ENCODE peak calls at places on chromosome 10, in ten cellular contexts. D, B, G, Q, L, S, V, K, T and W are unnamed samples.

GRCh38 chr10:98295907-98296306 is 27.9 kb upstream of the LOXL4 start:
- DNase-seq in K (peak), B (no peak), G (no peak), S (no peak), D (no peak), L (no peak), V (no peak), Q (no peak), T (no peak), W (no peak)

GRCh38 chr10:129344103-129344502 is 122.9 kb upstream of the MGMT start:
- DNase-seq in V (no peak), S (no peak), Q (no peak), T (no peak), K (no peak), G (no peak), L (no peak), B (no peak), D (no peak), W (no peak)

GRCh38 chr10:17616403-17617030 is 657 bp downstream of the HACD1 start:
- DNase-seq in K (peak), L (peak), Q (peak), V (peak), B (peak), D (no peak), T (peak), G (peak), S (no peak), W (peak)

GRCh38 chr10:95431900-95432342 is 129.2 kb downstream of the SORBS1 start:
- DNase-seq in B (no peak), G (no peak), K (no peak), Q (no peak), D (no peak), V (no peak), S (no peak), L (no peak), T (no peak), W (no peak)

GRCh38 chr10:93894516-93895378 is 969 bp downstream of the SLC35G1 start:
- DNase-seq in G (no peak), S (no peak), B (no peak), L (no peak), K (peak), Q (no peak), D (no peak), V (no peak), T (no peak), W (no peak)

GRCh38 chr10:11154333-11154732 is 136.7 kb downstream of the CELF2 start:
- DNase-seq in L (no peak), T (no peak), S (no peak), Q (no peak), K (no peak), V (no peak), D (no peak), G (no peak), B (no peak), W (no peak)

GRCh38 chr10:110355181-110355831 is 50.6 kb upstream of the SMNDC1 start:
- DNase-seq in D (no peak), L (no peak), T (no peak), B (no peak), Q (peak), G (no peak), K (no peak), S (no peak), V (no peak), W (no peak)

GRCh38 chr10:52172581-52172980 is 141.5 kb upstream of the DKK1 start:
- DNase-seq in B (no peak), G (no peak), T (peak), D (no peak), Q (no peak), V (no peak), L (no peak), S (no peak), K (peak), W (peak)

GRCh38 chr10:6665847-6666246 is 85.8 kb upstream of the PRKCQ start:
- DNase-seq in T (no peak), L (no peak), K (no peak), S (peak), G (no peak), Q (peak), V (no peak), D (no peak), B (no peak), W (no peak)

GRCh38 chr10:127398140-127398966 is 150.8 kb upstream of the NPS start:
- DNase-seq in Q (no peak), G (no peak), K (peak), S (no peak), T (peak), L (no peak), D (no peak), V (no peak), B (no peak), W (peak)

GRCh38 chr10:7121154-7121797 is 289.6 kb downstream of the SFMBT2 start:
- DNase-seq in B (peak), G (peak), D (no peak), K (no peak), S (peak), V (peak), Q (peak), T (no peak), L (peak), W (peak)

GRCh38 chr10:90644165-90644564 is 213.7 kb downstream of the HTR7 start:
- DNase-seq in T (peak), V (no peak), Q (no peak), G (no peak), B (no peak), D (no peak), S (no peak), L (no peak), K (peak), W (peak)

GRCh38 chr10:96288151-96288621 is 16.0 kb upstream of the DNTT start:
- DNase-seq in Q (no peak), B (no peak), S (no peak), K (no peak), L (no peak), T (no peak), D (no peak), V (no peak), G (no peak), W (no peak)

GRCh38 chr10:26485150-26485941 is 47.2 kb downstream of the APBB1IP start:
- DNase-seq in T (peak), G (no peak), Q (no peak), K (peak), V (no peak), D (no peak), S (no peak), L (no peak), B (no peak), W (peak)

GRCh38 chr10:81600185-81600584 is 274.8 kb upstream of the NRG3 start:
- DNase-seq in D (no peak), L (no peak), S (no peak), B (no peak), T (peak), Q (no peak), K (peak), G (no peak), V (no peak), W (peak)

GRCh38 chr10:58512470-58513188 is at the start of gene BICC1:
- DNase-seq in D (no peak), B (peak), K (no peak), L (peak), G (peak), S (no peak), Q (peak), V (peak), T (peak), W (peak)

GRCh38 chr10:14661818-14662217 is 112.9 kb downstream of the FAM107B start:
- DNase-seq in S (no peak), Q (no peak), D (no peak), K (no peak), T (no peak), L (no peak), V (no peak), G (no peak), B (no peak), W (no peak)

GRCh38 chr10:97074256-97075145 is 111.3 kb downstream of the SLIT1 start:
- DNase-seq in D (no peak), S (no peak), Q (no peak), G (no peak), T (no peak), K (no peak), V (no peak), L (no peak), B (no peak), W (no peak)

GRCh38 chr10:11073410-11073809 is 55.7 kb downstream of the CELF2 start:
- DNase-seq in G (no peak), L (no peak), Q (no peak), K (no peak), V (no peak), B (no peak), T (no peak), S (no peak), D (no peak), W (no peak)

GRCh38 chr10:48237225-48237855 is 37.2 kb downstream of the FRMPD2 start:
- DNase-seq in L (no peak), D (no peak), S (no peak), T (no peak), V (no peak), Q (no peak), G (no peak), K (no peak), B (no peak), W (no peak)

GRCh38 chr10:116271593-116272496 is 1.2 kb downstream of the GFRA1 start:
- DNase-seq in V (no peak), T (no peak), K (no peak), Q (peak), L (peak), G (no peak), S (no peak), B (peak), D (no peak), W (no peak)

GRCh38 chr10:10584164-10584563 is 433.5 kb upstream of the CELF2 start:
- DNase-seq in D (no peak), G (no peak), V (no peak), T (no peak), S (no peak), L (no peak), B (no peak), K (no peak), Q (no peak), W (no peak)

GRCh38 chr10:52146766-52147165 is 167.3 kb upstream of the DKK1 start:
- DNase-seq in B (no peak), T (no peak), V (no peak), S (no peak), G (no peak), Q (no peak), K (peak), L (no peak), D (peak), W (no peak)

GRCh38 chr10:49273626-49274025 is 25.3 kb upstream of the C10orf71 start:
- DNase-seq in G (no peak), B (no peak), Q (no peak), L (no peak), T (no peak), S (no peak), V (no peak), K (no peak), D (no peak), W (no peak)

GRCh38 chr10:77946084-77946483 is 19.5 kb upstream of the DLG5 start:
- DNase-seq in T (no peak), S (no peak), L (no peak), V (no peak), B (no peak), D (no peak), Q (no peak), G (no peak), K (no peak), W (peak)

GRCh38 chr10:51103818-51104217 is 29.5 kb downstream of the PRKG1 start:
- DNase-seq in G (no peak), S (no peak), L (no peak), D (no peak), Q (no peak), V (no peak), K (peak), B (no peak), T (no peak), W (peak)

GRCh38 chr10:63520463-63521388 is 475 bp upstream of the REEP3 start:
- DNase-seq in L (peak), T (peak), G (no peak), S (peak), K (peak), V (peak), Q (peak), B (peak), D (peak), W (peak)

GRCh38 chr10:80196270-80196949 is 8.9 kb downstream of the ANXA11 start:
- DNase-seq in Q (peak), S (peak), K (peak), T (peak), D (no peak), V (peak), B (no peak), L (peak), G (no peak), W (peak)

GRCh38 chr10:94902570-94902969 is 35.9 kb upstream of the CYP2C9 start:
- DNase-seq in L (no peak), D (no peak), Q (no peak), K (no peak), V (peak), B (no peak), S (no peak), G (no peak), T (no peak), W (no peak)

GRCh38 chr10:28991326-28991725 is 297.5 kb upstream of the LYZL1 start:
- DNase-seq in S (no peak), V (peak), B (no peak), G (no peak), L (no peak), D (no peak), Q (no peak), K (peak), T (peak), W (peak)

GRCh38 chr10:32000937-32001336 is 55.3 kb downstream of the KIF5B start:
- DNase-seq in Q (no peak), T (peak), L (no peak), G (no peak), S (no peak), B (no peak), D (no peak), V (no peak), K (peak), W (peak)

GRCh38 chr10:89342219-89342966 is 14.6 kb downstream of the IFIT3 start:
- DNase-seq in D (no peak), Q (no peak), S (no peak), K (peak), L (no peak), V (no peak), G (peak), B (no peak), T (peak), W (peak)

GRCh38 chr10:43076876-43077420 is at the start of gene RET:
- DNase-seq in Q (no peak), K (peak), G (no peak), S (no peak), D (no peak), V (peak), B (no peak), L (peak), T (no peak), W (no peak)

GRCh38 chr10:8149991-8150390 is 95.5 kb downstream of the GATA3 start:
- DNase-seq in T (no peak), D (no peak), Q (no peak), B (no peak), L (no peak), S (no peak), K (no peak), V (no peak), G (no peak), W (no peak)

GRCh38 chr10:126124923-126125322 is 228.6 kb downstream of the FANK1 start:
- DNase-seq in D (no peak), G (no peak), L (no peak), V (no peak), Q (no peak), S (no peak), T (no peak), K (no peak), B (no peak), W (no peak)

GRCh38 chr10:21508987-21509334 is 16.5 kb downstream of the SKIDA1 start:
- DNase-seq in Q (no peak), B (no peak), D (no peak), G (no peak), K (no peak), S (no peak), L (no peak), T (no peak), V (no peak), W (no peak)

GRCh38 chr10:23094786-23095403 is 484 bp upstream of the MSRB2 start:
- DNase-seq in D (no peak), S (no peak), G (no peak), L (no peak), K (no peak), V (no peak), T (no peak), B (no peak), Q (no peak), W (peak)

DNA sequence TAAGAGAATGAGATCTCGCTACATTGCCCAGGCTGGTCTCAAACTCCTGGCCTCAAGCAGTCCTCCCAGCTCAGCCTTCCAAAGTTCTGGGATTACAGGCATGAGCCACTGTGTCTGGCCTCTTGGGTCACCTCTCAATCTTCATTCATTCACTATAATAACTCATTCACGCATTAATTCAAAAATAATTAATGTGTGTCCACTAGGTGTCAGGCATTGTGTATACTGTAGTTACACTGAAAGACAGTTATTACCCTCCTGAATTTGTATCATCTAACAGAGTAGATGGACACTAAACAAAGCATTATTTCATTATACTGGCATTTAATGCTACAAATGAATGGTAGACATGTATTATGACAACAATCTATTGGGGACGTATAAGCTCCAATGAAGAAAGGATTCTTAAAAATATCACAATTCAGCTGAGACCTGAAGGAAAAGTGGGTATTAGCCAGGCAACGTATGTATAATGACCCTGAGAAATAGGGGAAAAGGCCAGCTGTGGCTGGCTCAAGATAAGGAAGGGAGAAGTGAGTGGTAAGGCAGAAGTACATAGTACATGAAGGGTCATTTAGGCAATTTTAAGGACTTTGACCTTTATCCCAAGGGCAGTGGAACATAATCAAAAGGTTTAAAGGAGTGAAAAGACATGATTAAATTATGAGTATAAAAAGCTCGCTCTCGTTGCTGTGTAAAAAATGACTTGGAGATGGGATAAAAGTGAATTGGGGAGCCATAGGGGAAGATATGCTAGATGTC is 150.7 kb downstream of the BTAF1 start:
- DNase-seq in G (no peak), Q (no peak), L (peak), S (no peak), D (no peak), B (no peak), K (peak), T (no peak), V (no peak), W (peak)
- TF ChIP-seq CTCF in G (no peak), Q (peak), L (no peak), S (no peak), D (no peak), B (peak), K (no peak), T (peak), V (no peak), W (peak)

GRCh38 chr10:44991571-44991970 is 9.2 kb upstream of the ZNF22 start:
- DNase-seq in D (no peak), V (no peak), Q (no peak), B (no peak), L (peak), S (no peak), G (peak), T (no peak), K (no peak), W (no peak)

GRCh38 chr10:44990965-44991364 is 9.8 kb upstream of the ZNF22 start:
- DNase-seq in D (no peak), B (no peak), T (no peak), Q (no peak), L (no peak), G (no peak), K (no peak), V (no peak), S (no peak), W (no peak)

GRCh38 chr10:44988957-44989620 is 10.5 kb upstream of the DEPP1 start:
- DNase-seq in S (no peak), V (no peak), B (no peak), L (peak), D (no peak), Q (no peak), T (no peak), G (peak), K (no peak), W (no peak)

GRCh38 chr10:44989621-44990301 is 11.0 kb upstream of the ZNF22 start:
- DNase-seq in D (no peak), G (peak), B (no peak), T (no peak), S (no peak), V (no peak), Q (no peak), K (no peak), L (no peak), W (no peak)

GRCh38 chr10:44990302-44990655 is 10.4 kb upstream of the ZNF22 start:
- DNase-seq in B (no peak), T (no peak), D (no peak), Q (no peak), K (no peak), G (no peak), S (no peak), L (peak), V (peak), W (no peak)
- TF ChIP-seq CTCF in B (peak), T (peak), D (peak), Q (no peak), K (no peak), G (no peak), S (no peak), L (peak), V (peak), W (peak)

GRCh38 chr10:106863549-106863948 is 301.0 kb downstream of the SORCS1 start:
- DNase-seq in T (no peak), G (no peak), B (no peak), K (no peak), Q (no peak), S (no peak), D (no peak), L (no peak), V (no peak), W (no peak)
- TF ChIP-seq CTCF in T (no peak), G (no peak), B (no peak), K (no peak), Q (no peak), S (no peak), D (no peak), L (no peak), V (no peak), W (no peak)

GRCh38 chr10:69004821-69005220 is 16.2 kb downstream of the KIFBP start:
- DNase-seq in S (no peak), D (peak), V (no peak), K (peak), Q (no peak), G (no peak), L (no peak), B (no peak), T (peak), W (peak)

GRCh38 chr10:69010151-69010640 is 21.6 kb downstream of the KIFBP start:
- DNase-seq in S (no peak), B (no peak), Q (no peak), K (no peak), L (no peak), V (no peak), T (no peak), D (no peak), G (no peak), W (peak)

GRCh38 chr10:69005704-69006103 is 17.1 kb downstream of the KIFBP start:
- DNase-seq in S (no peak), T (no peak), B (no peak), L (no peak), Q (no peak), K (no peak), D (no peak), V (no peak), G (no peak), W (no peak)

GRCh38 chr10:69009360-69009759 is 20.8 kb downstream of the KIFBP start:
- DNase-seq in V (no peak), D (no peak), S (no peak), B (no peak), G (no peak), L (no peak), T (no peak), K (peak), Q (no peak), W (peak)

DNA sequence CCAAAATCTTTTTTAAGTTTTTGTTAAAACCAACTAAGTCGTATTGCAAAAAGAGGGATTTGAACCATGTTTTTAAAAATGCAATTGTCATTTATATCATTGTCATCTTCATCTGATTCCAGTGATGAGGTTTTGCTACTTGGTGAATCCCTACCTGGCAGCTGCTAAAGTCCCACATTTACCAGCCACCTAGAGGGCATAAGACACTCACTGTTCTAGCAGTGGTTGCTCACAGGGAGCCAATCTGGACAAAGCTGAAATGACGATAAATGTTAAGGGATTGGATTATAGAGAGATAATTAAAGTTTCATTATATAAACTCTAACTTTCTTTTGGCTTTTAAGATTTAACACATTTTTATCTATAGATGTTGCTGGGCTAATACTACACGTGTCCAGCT is 18.7 kb downstream of the KIFBP start:
- DNase-seq in B (no peak), G (no peak), L (no peak), D (no peak), S (no peak), V (no peak), K (no peak), Q (no peak), T (no peak), W (no peak)
- TF ChIP-seq CTCF in B (no peak), G (no peak), L (no peak), D (no peak), S (no peak), V (no peak), K (no peak), Q (no peak), T (peak), W (no peak)

GRCh38 chr10:12847361-12847975 is 154.0 kb downstream of the CCDC3 start:
- DNase-seq in S (no peak), Q (peak), K (no peak), T (no peak), L (peak), G (no peak), B (peak), D (no peak), V (peak), W (no peak)
- TF ChIP-seq CTCF in S (no peak), Q (no peak), K (no peak), T (peak), L (no peak), G (no peak), B (peak), D (peak), V (no peak), W (no peak)